ENCODE peak calls at places on chromosomes 4 and X, in seven cellular contexts. One of them, this sample, is unnamed.

GRCh38 chr4:136036744-136037143 is 1495.5 kb downstream of the PCDH18 start:
- DNase-seq in osteoblast: no peak
- DNase-seq in breast epithelium: no peak
- DNase-seq in cardiac muscle cell: peak
- DNase-seq in suprapubic skin: no peak
- DNase-seq in effector memory CD4-positive, alpha-beta T cell: no peak
- DNase-seq in Panc1: no peak
- DNase-seq in this sample: no peak

GRCh38 chr4:109254845-109255244 is 47.6 kb downstream of the COL25A1 start:
- DNase-seq in osteoblast: peak
- DNase-seq in breast epithelium: no peak
- DNase-seq in cardiac muscle cell: no peak
- DNase-seq in suprapubic skin: no peak
- DNase-seq in effector memory CD4-positive, alpha-beta T cell: no peak
- DNase-seq in Panc1: no peak
- DNase-seq in this sample: no peak

GRCh38 chr4:31175242-31175910 is 455.2 kb downstream of the PCDH7 start:
- DNase-seq in osteoblast: no peak
- DNase-seq in breast epithelium: no peak
- DNase-seq in cardiac muscle cell: no peak
- DNase-seq in suprapubic skin: no peak
- DNase-seq in effector memory CD4-positive, alpha-beta T cell: no peak
- DNase-seq in Panc1: no peak
- DNase-seq in this sample: no peak

GRCh38 chr4:143286733-143287570 is 49.7 kb upstream of the GAB1 start:
- DNase-seq in osteoblast: no peak
- DNase-seq in breast epithelium: no peak
- DNase-seq in cardiac muscle cell: peak
- DNase-seq in suprapubic skin: no peak
- DNase-seq in effector memory CD4-positive, alpha-beta T cell: no peak
- DNase-seq in Panc1: no peak
- DNase-seq in this sample: no peak

GRCh38 chrX:66074920-66075879 is 35.3 kb upstream of the VSIG4 start:
- DNase-seq in osteoblast: no peak
- DNase-seq in breast epithelium: no peak
- DNase-seq in cardiac muscle cell: peak
- DNase-seq in suprapubic skin: no peak
- DNase-seq in effector memory CD4-positive, alpha-beta T cell: no peak
- DNase-seq in Panc1: no peak
- DNase-seq in this sample: peak

GRCh38 chrX:102044496-102044895 is 81.0 kb upstream of the TCEAL2 start:
- DNase-seq in osteoblast: no peak
- DNase-seq in breast epithelium: no peak
- DNase-seq in cardiac muscle cell: no peak
- DNase-seq in suprapubic skin: no peak
- DNase-seq in effector memory CD4-positive, alpha-beta T cell: no peak
- DNase-seq in Panc1: no peak
- DNase-seq in this sample: no peak

GRCh38 chrX:120604359-120604782 is 470 bp downstream of the MCTS1 start:
- DNase-seq in osteoblast: peak
- DNase-seq in breast epithelium: no peak
- DNase-seq in cardiac muscle cell: peak
- DNase-seq in suprapubic skin: no peak
- DNase-seq in effector memory CD4-positive, alpha-beta T cell: peak
- DNase-seq in Panc1: no peak
- DNase-seq in this sample: peak

GRCh38 chr4:89204624-89205023 is 93.3 kb downstream of the TIGD2 start:
- DNase-seq in osteoblast: no peak
- DNase-seq in breast epithelium: no peak
- DNase-seq in cardiac muscle cell: no peak
- DNase-seq in suprapubic skin: no peak
- DNase-seq in effector memory CD4-positive, alpha-beta T cell: no peak
- DNase-seq in Panc1: no peak
- DNase-seq in this sample: no peak

GRCh38 chrX:69556094-69557011 is 52.2 kb downstream of the NALF2 start:
- DNase-seq in osteoblast: no peak
- DNase-seq in breast epithelium: no peak
- DNase-seq in cardiac muscle cell: peak
- DNase-seq in suprapubic skin: no peak
- DNase-seq in effector memory CD4-positive, alpha-beta T cell: no peak
- DNase-seq in Panc1: no peak
- DNase-seq in this sample: no peak

GRCh38 chrX:17597836-17598434 is 139.4 kb upstream of the SCML1 start:
- DNase-seq in osteoblast: no peak
- DNase-seq in breast epithelium: peak
- DNase-seq in cardiac muscle cell: peak
- DNase-seq in suprapubic skin: peak
- DNase-seq in effector memory CD4-positive, alpha-beta T cell: no peak
- DNase-seq in Panc1: no peak
- DNase-seq in this sample: no peak

GRCh38 chr4:38664704-38665401 is 854 bp downstream of the KLF3 start:
- DNase-seq in osteoblast: peak
- DNase-seq in breast epithelium: peak
- DNase-seq in cardiac muscle cell: peak
- DNase-seq in suprapubic skin: peak
- DNase-seq in effector memory CD4-positive, alpha-beta T cell: peak
- DNase-seq in Panc1: no peak
- DNase-seq in this sample: peak

GRCh38 chr4:55080174-55080865 is 45.1 kb downstream of the KDR start:
- DNase-seq in osteoblast: no peak
- DNase-seq in breast epithelium: no peak
- DNase-seq in cardiac muscle cell: peak
- DNase-seq in suprapubic skin: no peak
- DNase-seq in effector memory CD4-positive, alpha-beta T cell: no peak
- DNase-seq in Panc1: no peak
- DNase-seq in this sample: no peak

GRCh38 chr4:59409647-59410046 is 1790.5 kb upstream of the ADGRL3 start:
- DNase-seq in osteoblast: no peak
- DNase-seq in breast epithelium: no peak
- DNase-seq in cardiac muscle cell: no peak
- DNase-seq in suprapubic skin: no peak
- DNase-seq in effector memory CD4-positive, alpha-beta T cell: no peak
- DNase-seq in Panc1: no peak
- DNase-seq in this sample: no peak

GRCh38 chr4:138567696-138568095 is 325.5 kb upstream of the SLC7A11 start:
- DNase-seq in osteoblast: no peak
- DNase-seq in breast epithelium: no peak
- DNase-seq in cardiac muscle cell: no peak
- DNase-seq in suprapubic skin: no peak
- DNase-seq in effector memory CD4-positive, alpha-beta T cell: no peak
- DNase-seq in Panc1: no peak
- DNase-seq in this sample: no peak

GRCh38 chrX:55695227-55696018 is 22.1 kb upstream of the RRAGB start:
- DNase-seq in osteoblast: no peak
- DNase-seq in breast epithelium: no peak
- DNase-seq in cardiac muscle cell: no peak
- DNase-seq in suprapubic skin: no peak
- DNase-seq in effector memory CD4-positive, alpha-beta T cell: no peak
- DNase-seq in Panc1: no peak
- DNase-seq in this sample: peak

GRCh38 chr4:103018391-103019318 is 850 bp downstream of the SLC9B1 start:
- DNase-seq in osteoblast: no peak
- DNase-seq in breast epithelium: no peak
- DNase-seq in cardiac muscle cell: no peak
- DNase-seq in suprapubic skin: peak
- DNase-seq in effector memory CD4-positive, alpha-beta T cell: no peak
- DNase-seq in Panc1: no peak
- DNase-seq in this sample: no peak

DNA sequence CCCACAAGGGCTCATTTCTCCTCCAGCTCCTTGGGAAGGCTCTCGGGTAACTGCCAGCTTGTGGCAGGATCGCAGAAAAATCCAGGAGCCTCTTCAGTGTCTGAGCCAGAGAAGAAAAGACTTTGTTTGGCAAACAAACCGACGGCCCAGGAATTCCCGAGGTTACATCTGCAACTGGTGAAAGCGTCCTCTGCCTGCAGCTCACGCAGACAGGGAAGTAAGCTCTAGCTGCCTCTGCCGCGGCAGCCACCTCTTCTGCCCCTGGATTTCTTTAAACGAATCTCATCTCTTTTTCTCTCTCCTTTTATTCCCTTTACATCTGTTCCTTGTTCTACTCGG is 289 bp downstream of the DCHS2 start:
- DNase-seq in osteoblast: peak
- DNase-seq in breast epithelium: no peak
- DNase-seq in cardiac muscle cell: peak
- DNase-seq in suprapubic skin: no peak
- DNase-seq in effector memory CD4-positive, alpha-beta T cell: no peak
- DNase-seq in Panc1: no peak
- DNase-seq in this sample: no peak
- H3K27ac ChIP-seq in osteoblast: no peak
- H3K27ac ChIP-seq in breast epithelium: no peak
- H3K27ac ChIP-seq in cardiac muscle cell: no peak
- H3K27ac ChIP-seq in suprapubic skin: no peak
- H3K27ac ChIP-seq in effector memory CD4-positive, alpha-beta T cell: no peak
- H3K27ac ChIP-seq in Panc1: no peak
- H3K27ac ChIP-seq in this sample: no peak

GRCh38 chr4:56628592-56628991 is 52.5 kb downstream of the HOPX start:
- DNase-seq in osteoblast: no peak
- DNase-seq in breast epithelium: no peak
- DNase-seq in cardiac muscle cell: no peak
- DNase-seq in suprapubic skin: no peak
- DNase-seq in effector memory CD4-positive, alpha-beta T cell: no peak
- DNase-seq in Panc1: no peak
- DNase-seq in this sample: no peak

GRCh38 chr4:56626420-56626819 is 54.7 kb downstream of the HOPX start:
- DNase-seq in osteoblast: no peak
- DNase-seq in breast epithelium: no peak
- DNase-seq in cardiac muscle cell: no peak
- DNase-seq in suprapubic skin: no peak
- DNase-seq in effector memory CD4-positive, alpha-beta T cell: no peak
- DNase-seq in Panc1: no peak
- DNase-seq in this sample: no peak

GRCh38 chr4:56627375-56627774 is 53.7 kb downstream of the HOPX start:
- DNase-seq in osteoblast: no peak
- DNase-seq in breast epithelium: no peak
- DNase-seq in cardiac muscle cell: no peak
- DNase-seq in suprapubic skin: no peak
- DNase-seq in effector memory CD4-positive, alpha-beta T cell: no peak
- DNase-seq in Panc1: no peak
- DNase-seq in this sample: no peak

GRCh38 chr4:56626963-56627362 is 54.1 kb downstream of the HOPX start:
- DNase-seq in osteoblast: no peak
- DNase-seq in breast epithelium: no peak
- DNase-seq in cardiac muscle cell: no peak
- DNase-seq in suprapubic skin: no peak
- DNase-seq in effector memory CD4-positive, alpha-beta T cell: no peak
- DNase-seq in Panc1: no peak
- DNase-seq in this sample: no peak

GRCh38 chr4:56627985-56628384 is 53.1 kb downstream of the HOPX start:
- DNase-seq in osteoblast: no peak
- DNase-seq in breast epithelium: no peak
- DNase-seq in cardiac muscle cell: no peak
- DNase-seq in suprapubic skin: no peak
- DNase-seq in effector memory CD4-positive, alpha-beta T cell: no peak
- DNase-seq in Panc1: no peak
- DNase-seq in this sample: no peak
- H3K27ac ChIP-seq in osteoblast: no peak
- H3K27ac ChIP-seq in breast epithelium: no peak
- H3K27ac ChIP-seq in cardiac muscle cell: no peak
- H3K27ac ChIP-seq in suprapubic skin: no peak
- H3K27ac ChIP-seq in effector memory CD4-positive, alpha-beta T cell: no peak
- H3K27ac ChIP-seq in Panc1: no peak
- H3K27ac ChIP-seq in this sample: no peak

GRCh38 chr4:150283689-150284088 is 205.4 kb downstream of the DCLK2 start:
- DNase-seq in osteoblast: peak
- DNase-seq in breast epithelium: no peak
- DNase-seq in cardiac muscle cell: peak
- DNase-seq in suprapubic skin: no peak
- DNase-seq in effector memory CD4-positive, alpha-beta T cell: no peak
- DNase-seq in Panc1: no peak
- DNase-seq in this sample: no peak

GRCh38 chr4:150286656-150287055 is 208.4 kb downstream of the DCLK2 start:
- DNase-seq in osteoblast: no peak
- DNase-seq in breast epithelium: no peak
- DNase-seq in cardiac muscle cell: no peak
- DNase-seq in suprapubic skin: no peak
- DNase-seq in effector memory CD4-positive, alpha-beta T cell: no peak
- DNase-seq in Panc1: no peak
- DNase-seq in this sample: no peak

GRCh38 chr4:150278206-150278605 is 200.0 kb downstream of the DCLK2 start:
- DNase-seq in osteoblast: no peak
- DNase-seq in breast epithelium: no peak
- DNase-seq in cardiac muscle cell: no peak
- DNase-seq in suprapubic skin: no peak
- DNase-seq in effector memory CD4-positive, alpha-beta T cell: no peak
- DNase-seq in Panc1: no peak
- DNase-seq in this sample: no peak

GRCh38 chr4:150280081-150280950 is 202.1 kb downstream of the DCLK2 start:
- DNase-seq in osteoblast: peak
- DNase-seq in breast epithelium: no peak
- DNase-seq in cardiac muscle cell: peak
- DNase-seq in suprapubic skin: no peak
- DNase-seq in effector memory CD4-positive, alpha-beta T cell: no peak
- DNase-seq in Panc1: no peak
- DNase-seq in this sample: no peak

DNA sequence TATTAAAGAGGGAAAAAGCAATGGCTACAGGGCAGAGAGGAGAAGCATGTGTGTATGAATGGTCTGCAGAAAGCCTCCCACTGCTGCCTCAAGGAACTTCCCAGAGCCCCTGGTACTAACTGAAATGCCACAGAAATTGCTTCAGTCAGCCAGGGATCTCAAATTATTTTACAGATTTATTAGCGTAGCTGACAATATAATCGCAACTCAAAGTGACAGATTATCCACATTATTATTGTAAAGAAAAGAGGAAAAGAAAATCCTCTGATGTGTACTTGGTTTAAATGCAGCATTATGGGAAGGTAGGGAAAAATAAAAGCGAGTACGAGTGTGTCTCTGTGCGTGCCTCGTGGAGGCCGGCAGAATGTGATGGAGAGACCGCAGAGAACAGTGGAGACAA is 202.7 kb downstream of the DCLK2 start:
- DNase-seq in osteoblast: no peak
- DNase-seq in breast epithelium: no peak
- DNase-seq in cardiac muscle cell: no peak
- DNase-seq in suprapubic skin: no peak
- DNase-seq in effector memory CD4-positive, alpha-beta T cell: no peak
- DNase-seq in Panc1: no peak
- DNase-seq in this sample: no peak
- H3K27ac ChIP-seq in osteoblast: peak
- H3K27ac ChIP-seq in breast epithelium: peak
- H3K27ac ChIP-seq in cardiac muscle cell: no peak
- H3K27ac ChIP-seq in suprapubic skin: no peak
- H3K27ac ChIP-seq in effector memory CD4-positive, alpha-beta T cell: no peak
- H3K27ac ChIP-seq in Panc1: no peak
- H3K27ac ChIP-seq in this sample: no peak

DNA sequence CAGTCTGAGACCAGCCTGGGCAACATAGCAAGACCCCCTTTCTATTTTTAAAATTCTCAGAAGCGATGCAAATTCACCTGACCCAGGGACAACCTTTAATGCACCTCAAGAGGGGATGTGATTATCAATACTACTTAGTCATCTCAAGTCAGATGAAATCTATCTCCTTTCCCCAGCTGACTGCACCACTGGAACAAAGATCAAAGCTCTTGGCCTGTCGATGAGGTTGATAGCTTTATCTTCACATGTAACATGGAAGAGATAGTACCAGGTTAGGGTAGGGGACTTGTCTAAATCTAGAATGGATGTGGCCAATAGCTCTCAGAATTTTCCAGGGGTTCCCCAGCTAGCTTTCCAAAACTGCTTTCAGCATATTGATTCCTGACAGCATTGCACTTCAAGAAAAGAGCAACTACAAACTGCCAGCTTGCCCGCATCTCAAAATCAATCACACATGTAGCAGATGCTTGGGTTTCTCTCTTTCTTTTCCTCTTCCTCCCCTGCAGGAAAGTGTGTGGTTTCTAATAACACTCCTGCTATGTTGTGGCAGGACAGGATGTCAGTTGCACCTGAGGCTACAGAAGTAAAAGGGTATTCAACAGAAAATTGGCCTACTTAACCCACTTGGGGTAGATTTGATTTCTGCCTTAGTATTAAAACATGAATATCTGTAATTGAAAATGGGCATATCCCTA is 12.2 kb upstream of the TMEM164 start:
- DNase-seq in osteoblast: no peak
- DNase-seq in breast epithelium: no peak
- DNase-seq in cardiac muscle cell: no peak
- DNase-seq in suprapubic skin: no peak
- DNase-seq in effector memory CD4-positive, alpha-beta T cell: no peak
- DNase-seq in Panc1: no peak
- DNase-seq in this sample: no peak
- H3K27ac ChIP-seq in osteoblast: no peak
- H3K27ac ChIP-seq in breast epithelium: no peak
- H3K27ac ChIP-seq in cardiac muscle cell: no peak
- H3K27ac ChIP-seq in suprapubic skin: no peak
- H3K27ac ChIP-seq in effector memory CD4-positive, alpha-beta T cell: no peak
- H3K27ac ChIP-seq in Panc1: no peak
- H3K27ac ChIP-seq in this sample: no peak

This sample was measured in naive thymus-derived CD4-positive, alpha-beta T cell.